ENCODE peak calls at places on chromosomes 16 and 17, in nine cellular contexts. I is mesendoderm, F is neuronal stem cell, U is sigmoid colon, G is tibial nerve, R is spleen, O is H9, K is ascending aorta, H is thyroid gland. Q is an unnamed sample.

GRCh38 chr16:31713945-31714898 is 159.4 kb upstream of the ZNF267 start:
- DNase-seq in H (peak; percentile 68), U (no peak), R (no peak), G (no peak), F (peak; percentile 27), O (peak; percentile 66), I (peak; percentile 57), K (no peak), Q (no peak)

GRCh38 chr16:14399397-14400284 is 230.4 kb downstream of the PARN start:
- DNase-seq in F (no peak), K (peak; percentile 90), R (no peak), O (no peak), U (peak; percentile 79), G (peak; percentile 56), H (no peak), I (no peak), Q (peak; percentile 74)

GRCh38 chr16:49276646-49277385 is 4.8 kb downstream of the CBLN1 start:
- DNase-seq in U (no peak), H (peak; percentile 41), G (no peak), O (peak; percentile 53), K (no peak), R (no peak), F (no peak), I (peak; percentile 27), Q (no peak)

GRCh38 chr16:48511071-48511540 is 98.9 kb downstream of the N4BP1 start:
- DNase-seq in G (no peak), O (no peak), H (no peak), R (peak; percentile 52), U (peak; percentile 63), K (no peak), F (no peak), I (peak; percentile 77), Q (no peak)

GRCh38 chr16:62034236-62035114 is 1.8 kb downstream of the CDH8 start:
- DNase-seq in G (no peak), K (no peak), F (peak; percentile 49), U (no peak), O (peak; percentile 45), H (no peak), I (peak; percentile 86), R (no peak), Q (no peak)

GRCh38 chr17:73347355-73347754 is 35.6 kb upstream of the CDC42EP4 start:
- DNase-seq in I (no peak), H (no peak), O (no peak), G (no peak), R (no peak), K (no peak), F (no peak), U (no peak), Q (no peak)

GRCh38 chr17:34582901-34583245 is 3.5 kb downstream of the TMEM132E start:
- DNase-seq in H (no peak), F (no peak), R (no peak), G (no peak), O (no peak), I (no peak), K (no peak), U (no peak), Q (no peak)

GRCh38 chr17:64401244-64401860 is 10.7 kb upstream of the PECAM1 start:
- DNase-seq in R (no peak), K (no peak), F (no peak), I (no peak), U (no peak), G (no peak), O (no peak), H (no peak), Q (no peak)

GRCh38 chr16:50340578-50340977 is 28.2 kb downstream of the BRD7 start:
- DNase-seq in O (no peak), U (no peak), K (no peak), R (no peak), I (no peak), F (no peak), H (no peak), G (no peak), Q (no peak)

GRCh38 chr16:75256871-75257343 is 5.5 kb upstream of the BCAR1 start:
- DNase-seq in O (peak; percentile 69), R (no peak), I (peak; percentile 55), U (peak; percentile 75), F (no peak), H (peak; percentile 38), K (peak; percentile 79), G (no peak), Q (peak; percentile 32)

GRCh38 chr17:34389343-34389742 is 26.3 kb upstream of the CCL1 start:
- DNase-seq in K (no peak), G (no peak), F (no peak), O (peak; percentile 17), R (no peak), I (no peak), H (no peak), U (no peak), Q (no peak)

GRCh38 chr17:14016858-14017257 is 52.4 kb upstream of the COX10 start:
- DNase-seq in G (no peak), I (no peak), O (no peak), F (no peak), H (no peak), U (no peak), R (no peak), K (no peak), Q (no peak)

GRCh38 chr16:31202402-31203385 is at the start of gene PYCARD:
- DNase-seq in F (no peak), H (peak; percentile 49), R (peak; percentile 93), I (peak; percentile 61), O (peak; percentile 60), G (peak; percentile 19), U (peak; percentile 81), K (peak; percentile 74), Q (no peak)

GRCh38 chr17:35046740-35047283 is 16.7 kb downstream of the RFFL start:
- DNase-seq in U (no peak), G (no peak), R (no peak), F (no peak), K (no peak), I (no peak), H (no peak), O (no peak), Q (no peak)

GRCh38 chr16:8655184-8655717 is 19.2 kb upstream of the ABAT start:
- DNase-seq in K (no peak), O (peak; percentile 63), I (peak; percentile 62), H (no peak), R (peak; percentile 37), F (no peak), G (no peak), U (no peak), Q (peak; percentile 68)

GRCh38 chr17:60729854-60730253 is 52.2 kb downstream of the BCAS3 start:
- DNase-seq in G (no peak), I (peak; percentile 8), O (no peak), H (no peak), U (no peak), R (no peak), F (no peak), K (no peak), Q (peak; percentile 72)

GRCh38 chr17:80712610-80713009 is 168.0 kb downstream of the RPTOR start:
- DNase-seq in G (no peak), K (no peak), F (no peak), O (no peak), R (no peak), I (no peak), U (no peak), H (no peak), Q (no peak)

GRCh38 chr16:66651474-66651765 is 45.1 kb downstream of the CMTM4 start:
- DNase-seq in F (no peak), H (no peak), G (no peak), I (peak; percentile 36), O (no peak), R (no peak), U (no peak), K (no peak), Q (no peak)

DNA sequence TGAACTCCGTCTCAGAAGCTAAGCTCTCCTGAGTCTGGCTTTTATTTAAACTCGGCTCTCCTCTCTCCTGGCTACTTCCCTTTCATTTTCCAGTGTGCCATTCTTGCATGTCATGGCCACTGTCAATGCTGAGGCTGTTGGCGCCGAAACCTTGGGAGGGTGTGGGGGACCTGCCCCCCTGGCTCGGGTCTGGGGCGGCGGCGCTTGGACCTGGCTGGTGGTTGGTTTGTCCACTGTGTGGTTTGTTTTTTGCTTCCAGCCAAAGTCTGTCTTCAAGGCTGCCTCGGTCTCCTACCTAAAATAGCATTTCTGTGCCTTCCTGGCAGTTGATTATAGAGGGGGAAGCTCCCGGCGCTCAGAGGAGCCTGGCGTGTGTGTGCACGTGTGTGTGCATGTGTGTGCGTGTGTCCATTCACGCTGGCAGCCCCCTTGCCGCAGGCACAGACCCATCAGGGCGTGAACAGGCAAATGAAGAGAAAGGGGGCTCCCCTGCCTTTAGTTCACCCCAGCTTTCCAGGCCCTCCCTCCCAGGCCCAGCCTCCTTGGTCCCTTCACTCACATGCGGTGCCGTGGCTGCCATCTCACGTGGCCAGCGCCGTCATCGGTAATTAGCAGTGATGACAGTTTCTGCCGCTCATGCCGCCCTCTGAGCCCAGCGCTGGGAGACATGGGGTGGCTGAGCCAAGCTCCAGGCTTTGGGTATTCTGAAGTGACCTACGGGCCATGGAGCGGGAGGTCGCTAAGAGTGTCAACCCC is 179.9 kb downstream of the SEC14L1 start:
- DNase-seq in H (no peak), F (no peak), I (no peak), G (peak; percentile 64), R (peak; percentile 86), K (peak; percentile 85), U (peak; percentile 82), O (no peak), Q (peak; percentile 28)
- H3K4me1 ChIP-seq in H (peaks cover 75% of the 10 kb centered on the region), F (peaks cover 24% of the 10 kb centered on the region), I (peaks cover 5% of the 10 kb centered on the region), G (peaks cover 54% of the 10 kb centered on the region), R (peaks cover 77% of the 10 kb centered on the region), K (peaks cover 60% of the 10 kb centered on the region), U (peaks cover 86% of the 10 kb centered on the region), O (peaks cover 4% of the 10 kb centered on the region), Q (peaks cover 65% of the 10 kb centered on the region)

DNA sequence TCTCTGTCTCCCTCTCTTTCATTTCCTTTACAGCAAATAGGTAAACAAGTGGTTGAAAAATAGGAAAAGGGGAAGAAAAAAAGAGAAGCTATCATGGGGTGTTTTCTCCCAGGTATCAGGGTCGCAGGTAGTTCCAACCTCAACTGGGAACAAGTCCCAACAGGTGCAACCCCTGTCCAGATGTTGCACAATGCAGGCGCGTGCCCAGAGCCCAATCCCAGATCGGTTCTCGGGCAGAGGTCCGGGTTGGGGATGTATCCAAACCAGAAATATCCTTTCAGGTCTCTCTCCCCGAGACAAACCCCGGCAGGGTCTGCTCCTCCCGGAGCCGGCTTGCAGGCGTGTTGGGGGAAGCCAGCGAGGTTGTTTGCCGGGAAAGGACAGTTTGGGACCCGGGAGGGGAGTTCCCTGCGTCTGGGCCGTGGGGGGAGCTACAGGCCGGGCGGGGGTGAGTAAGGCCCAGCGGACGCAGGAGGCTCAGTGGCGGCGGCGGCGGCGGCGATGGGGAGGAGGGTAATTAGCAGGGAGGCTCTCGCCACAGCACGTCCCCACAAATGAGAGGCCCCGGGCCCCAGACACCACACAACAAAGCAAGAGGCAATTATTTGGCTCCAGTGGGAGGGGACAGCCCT is 21.2 kb upstream of the SP6 start:
- DNase-seq in K (no peak), I (peak; percentile 46), G (no peak), O (peak; percentile 64), U (no peak), F (no peak), R (peak; percentile 33), H (no peak), Q (no peak)
- H3K4me1 ChIP-seq in K (peaks cover 6% of the 10 kb centered on the region), I (peaks cover 26% of the 10 kb centered on the region), G (no peaks in the 10 kb centered on the region), O (peaks cover 7% of the 10 kb centered on the region), U (peaks cover 5% of the 10 kb centered on the region), F (no peaks in the 10 kb centered on the region), R (no peaks in the 10 kb centered on the region), H (no peaks in the 10 kb centered on the region), Q (peaks cover 48% of the 10 kb centered on the region)

GRCh38 chr16:85460983-85461813 is 151.9 kb upstream of the GSE1 start:
- DNase-seq in R (no peak), U (no peak), K (no peak), H (peak; percentile 80), F (no peak), O (no peak), I (peak; percentile 54), G (no peak), Q (peak; percentile 31)
- H3K4me1 ChIP-seq in R (peaks cover 16% of the 10 kb centered on the region), U (peaks cover 62% of the 10 kb centered on the region), K (peaks cover 23% of the 10 kb centered on the region), H (peaks cover 80% of the 10 kb centered on the region), F (peaks cover 63% of the 10 kb centered on the region), O (peaks cover 8% of the 10 kb centered on the region), I (peaks cover 13% of the 10 kb centered on the region), G (peaks cover 35% of the 10 kb centered on the region), Q (peaks cover 36% of the 10 kb centered on the region)

GRCh38 chr17:78332991-78333390 is 26.9 kb downstream of the SOCS3 start:
- DNase-seq in H (no peak), I (no peak), G (no peak), O (no peak), U (no peak), R (no peak), K (no peak), F (no peak), Q (no peak)
- H3K4me1 ChIP-seq in H (no peaks in the 10 kb centered on the region), I (no peaks in the 10 kb centered on the region), G (peaks cover 17% of the 10 kb centered on the region), O (peaks cover 4% of the 10 kb centered on the region), U (peaks cover 13% of the 10 kb centered on the region), R (peaks cover 7% of the 10 kb centered on the region), K (no peaks in the 10 kb centered on the region), F (peaks cover 2% of the 10 kb centered on the region), Q (no peaks in the 10 kb centered on the region)